ENCODE peak calls at places on chromosomes 13 and 19, in nine cellular contexts. One of them, this sample, is unnamed. For H3K4me1, the result is how much of the 10 kb centered on the place peaks cover.

GRCh38 chr13:25848822-25849740 is 202.7 kb downstream of the SHISA2 start:
- DNase-seq in CD8-positive, alpha-beta T cell: no peak
- DNase-seq in SK-N-SH: no peak
- DNase-seq in H1: no peak
- DNase-seq in heart left ventricle: no peak
- DNase-seq in spleen: no peak
- DNase-seq in body of pancreas: no peak
- DNase-seq in lower lobe of right lung: no peak
- DNase-seq in HepG2: no peak
- DNase-seq in this sample: no peak

GRCh38 chr13:46630419-46631183 is 77.6 kb downstream of the LRCH1 start:
- DNase-seq in CD8-positive, alpha-beta T cell: no peak
- DNase-seq in body of pancreas: no peak
- DNase-seq in H1: no peak
- DNase-seq in spleen: no peak
- DNase-seq in lower lobe of right lung: no peak
- DNase-seq in heart left ventricle: no peak
- DNase-seq in HepG2: no peak
- DNase-seq in SK-N-SH: peak
- DNase-seq in this sample: no peak

GRCh38 chr19:39339636-39340035 is 2.6 kb upstream of the SAMD4B start:
- DNase-seq in CD8-positive, alpha-beta T cell: no peak
- DNase-seq in lower lobe of right lung: no peak
- DNase-seq in SK-N-SH: no peak
- DNase-seq in HepG2: peak
- DNase-seq in spleen: no peak
- DNase-seq in body of pancreas: no peak
- DNase-seq in heart left ventricle: no peak
- DNase-seq in H1: no peak
- DNase-seq in this sample: no peak

GRCh38 chr13:35793823-35794222 is 317.3 kb upstream of the MAB21L1 start:
- DNase-seq in CD8-positive, alpha-beta T cell: no peak
- DNase-seq in H1: no peak
- DNase-seq in SK-N-SH: no peak
- DNase-seq in HepG2: no peak
- DNase-seq in lower lobe of right lung: no peak
- DNase-seq in body of pancreas: peak
- DNase-seq in heart left ventricle: no peak
- DNase-seq in spleen: no peak
- DNase-seq in this sample: no peak

GRCh38 chr19:17073869-17074627 is 1.2 kb downstream of the HAUS8 start:
- DNase-seq in spleen: peak
- DNase-seq in body of pancreas: no peak
- DNase-seq in CD8-positive, alpha-beta T cell: no peak
- DNase-seq in heart left ventricle: no peak
- DNase-seq in HepG2: no peak
- DNase-seq in SK-N-SH: no peak
- DNase-seq in H1: no peak
- DNase-seq in lower lobe of right lung: no peak
- DNase-seq in this sample: peak

GRCh38 chr19:51695702-51696315 is 2.7 kb downstream of the SPACA6 start:
- DNase-seq in lower lobe of right lung: no peak
- DNase-seq in CD8-positive, alpha-beta T cell: no peak
- DNase-seq in H1: no peak
- DNase-seq in body of pancreas: no peak
- DNase-seq in heart left ventricle: no peak
- DNase-seq in spleen: no peak
- DNase-seq in HepG2: no peak
- DNase-seq in SK-N-SH: peak
- DNase-seq in this sample: peak

GRCh38 chr13:39269004-39269403 is 230.7 kb downstream of the NHLRC3 start:
- DNase-seq in H1: no peak
- DNase-seq in HepG2: no peak
- DNase-seq in body of pancreas: no peak
- DNase-seq in CD8-positive, alpha-beta T cell: no peak
- DNase-seq in SK-N-SH: no peak
- DNase-seq in lower lobe of right lung: no peak
- DNase-seq in heart left ventricle: no peak
- DNase-seq in spleen: no peak
- DNase-seq in this sample: no peak

GRCh38 chr13:93673885-93674284 is 447.3 kb downstream of the GPC6 start:
- DNase-seq in heart left ventricle: no peak
- DNase-seq in HepG2: no peak
- DNase-seq in spleen: no peak
- DNase-seq in H1: no peak
- DNase-seq in CD8-positive, alpha-beta T cell: no peak
- DNase-seq in lower lobe of right lung: no peak
- DNase-seq in body of pancreas: no peak
- DNase-seq in SK-N-SH: peak
- DNase-seq in this sample: no peak

GRCh38 chr13:23516190-23516589 is 54.0 kb upstream of the TNFRSF19 start:
- DNase-seq in H1: no peak
- DNase-seq in SK-N-SH: no peak
- DNase-seq in HepG2: no peak
- DNase-seq in heart left ventricle: no peak
- DNase-seq in lower lobe of right lung: no peak
- DNase-seq in body of pancreas: no peak
- DNase-seq in CD8-positive, alpha-beta T cell: no peak
- DNase-seq in spleen: no peak
- DNase-seq in this sample: no peak

GRCh38 chr13:20136781-20137703 is 23.8 kb downstream of the GJA3 start:
- DNase-seq in H1: no peak
- DNase-seq in CD8-positive, alpha-beta T cell: peak
- DNase-seq in heart left ventricle: no peak
- DNase-seq in spleen: no peak
- DNase-seq in HepG2: peak
- DNase-seq in SK-N-SH: peak
- DNase-seq in body of pancreas: peak
- DNase-seq in lower lobe of right lung: no peak
- DNase-seq in this sample: no peak

GRCh38 chr13:46288570-46289259 is 77.0 kb downstream of the LRRC63 start:
- DNase-seq in spleen: no peak
- DNase-seq in CD8-positive, alpha-beta T cell: no peak
- DNase-seq in HepG2: peak
- DNase-seq in lower lobe of right lung: no peak
- DNase-seq in heart left ventricle: no peak
- DNase-seq in H1: no peak
- DNase-seq in SK-N-SH: peak
- DNase-seq in body of pancreas: no peak
- DNase-seq in this sample: no peak

GRCh38 chr19:17332677-17333581 is 1.7 kb downstream of the ANO8 start:
- DNase-seq in HepG2: peak
- DNase-seq in lower lobe of right lung: no peak
- DNase-seq in heart left ventricle: no peak
- DNase-seq in SK-N-SH: peak
- DNase-seq in spleen: peak
- DNase-seq in H1: peak
- DNase-seq in CD8-positive, alpha-beta T cell: no peak
- DNase-seq in body of pancreas: peak
- DNase-seq in this sample: peak

GRCh38 chr13:65656740-65657329 is 1573.3 kb downstream of the PCDH9 start:
- DNase-seq in HepG2: no peak
- DNase-seq in body of pancreas: no peak
- DNase-seq in heart left ventricle: no peak
- DNase-seq in CD8-positive, alpha-beta T cell: no peak
- DNase-seq in lower lobe of right lung: no peak
- DNase-seq in spleen: no peak
- DNase-seq in H1: no peak
- DNase-seq in SK-N-SH: no peak
- DNase-seq in this sample: no peak

GRCh38 chr13:110396913-110397379 is 89.9 kb downstream of the COL4A2 start:
- DNase-seq in spleen: no peak
- DNase-seq in body of pancreas: peak
- DNase-seq in HepG2: no peak
- DNase-seq in heart left ventricle: peak
- DNase-seq in SK-N-SH: no peak
- DNase-seq in lower lobe of right lung: no peak
- DNase-seq in CD8-positive, alpha-beta T cell: no peak
- DNase-seq in H1: no peak
- DNase-seq in this sample: peak

GRCh38 chr13:110393761-110394160 is 86.7 kb downstream of the COL4A2 start:
- DNase-seq in CD8-positive, alpha-beta T cell: no peak
- DNase-seq in spleen: no peak
- DNase-seq in H1: no peak
- DNase-seq in body of pancreas: no peak
- DNase-seq in HepG2: no peak
- DNase-seq in lower lobe of right lung: no peak
- DNase-seq in heart left ventricle: no peak
- DNase-seq in SK-N-SH: no peak
- DNase-seq in this sample: no peak

GRCh38 chr13:110392510-110393233 is 85.6 kb downstream of the COL4A2 start:
- DNase-seq in heart left ventricle: no peak
- DNase-seq in SK-N-SH: peak
- DNase-seq in spleen: no peak
- DNase-seq in body of pancreas: no peak
- DNase-seq in lower lobe of right lung: no peak
- DNase-seq in H1: no peak
- DNase-seq in HepG2: no peak
- DNase-seq in CD8-positive, alpha-beta T cell: no peak
- DNase-seq in this sample: no peak

GRCh38 chr13:110396476-110396875 is 89.4 kb downstream of the COL4A2 start:
- DNase-seq in spleen: no peak
- DNase-seq in SK-N-SH: no peak
- DNase-seq in HepG2: no peak
- DNase-seq in heart left ventricle: no peak
- DNase-seq in CD8-positive, alpha-beta T cell: no peak
- DNase-seq in H1: no peak
- DNase-seq in lower lobe of right lung: no peak
- DNase-seq in body of pancreas: no peak
- DNase-seq in this sample: no peak

DNA sequence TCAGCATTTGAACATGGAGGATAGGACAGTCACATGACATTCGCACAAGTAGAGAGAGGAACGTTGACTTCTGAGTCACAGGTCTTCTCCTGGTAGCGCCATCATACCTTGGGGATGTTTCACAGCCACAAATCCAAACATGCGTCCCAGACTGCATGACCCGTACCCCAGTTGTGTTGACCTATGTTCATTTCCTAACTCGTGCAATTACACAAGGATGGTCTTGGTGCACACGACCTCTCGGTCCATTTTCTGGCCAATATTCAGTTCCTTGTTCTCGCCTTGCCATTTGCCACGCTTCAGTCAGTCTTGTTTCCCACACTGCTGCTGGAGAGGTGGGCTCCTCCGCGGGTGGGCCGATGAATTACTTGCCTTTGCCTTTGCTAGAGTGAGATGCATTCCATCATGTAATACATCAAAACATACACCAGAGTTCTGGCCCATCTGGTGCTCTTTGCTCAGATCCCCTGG is 87.3 kb downstream of the COL4A2 start:
- DNase-seq in H1: no peak
- DNase-seq in HepG2: no peak
- DNase-seq in CD8-positive, alpha-beta T cell: no peak
- DNase-seq in body of pancreas: no peak
- DNase-seq in heart left ventricle: no peak
- DNase-seq in lower lobe of right lung: no peak
- DNase-seq in spleen: no peak
- DNase-seq in SK-N-SH: no peak
- DNase-seq in this sample: no peak
- H3K4me1 ChIP-seq in H1: under half
- H3K4me1 ChIP-seq in HepG2: under half
- H3K4me1 ChIP-seq in CD8-positive, alpha-beta T cell: under half
- H3K4me1 ChIP-seq in body of pancreas: under half
- H3K4me1 ChIP-seq in heart left ventricle: under half
- H3K4me1 ChIP-seq in lower lobe of right lung: under half
- H3K4me1 ChIP-seq in spleen: under half
- H3K4me1 ChIP-seq in SK-N-SH: under half
- H3K4me1 ChIP-seq in this sample: under half

DNA sequence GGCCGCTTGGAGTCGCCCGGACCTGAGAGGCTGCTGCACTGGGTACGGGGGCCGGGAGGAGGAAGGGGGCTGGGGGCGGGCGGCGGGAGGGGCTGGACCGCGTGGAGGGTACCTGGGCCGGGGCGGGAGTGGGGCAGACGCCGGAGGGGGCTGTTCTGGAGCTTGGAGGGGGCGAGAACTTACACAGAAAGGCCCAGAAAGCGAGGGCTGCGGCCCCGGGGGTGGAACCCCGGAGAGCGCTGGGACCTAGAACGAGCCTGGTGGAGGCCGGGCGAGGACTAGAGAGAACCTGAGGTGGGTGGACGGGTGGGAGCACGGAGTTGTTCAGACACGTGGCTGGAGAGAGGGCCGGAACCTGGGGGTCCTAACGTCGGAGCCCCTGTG is 276 bp downstream of the ZNF581 start:
- DNase-seq in H1: no peak
- DNase-seq in heart left ventricle: no peak
- DNase-seq in lower lobe of right lung: peak
- DNase-seq in SK-N-SH: no peak
- DNase-seq in spleen: no peak
- DNase-seq in CD8-positive, alpha-beta T cell: no peak
- DNase-seq in HepG2: no peak
- DNase-seq in body of pancreas: no peak
- DNase-seq in this sample: no peak
- H3K27ac ChIP-seq in H1: peak
- H3K27ac ChIP-seq in heart left ventricle: peak
- H3K27ac ChIP-seq in lower lobe of right lung: peak
- H3K27ac ChIP-seq in SK-N-SH: peak
- H3K27ac ChIP-seq in spleen: peak
- H3K27ac ChIP-seq in CD8-positive, alpha-beta T cell: peak
- H3K27ac ChIP-seq in HepG2: peak
- H3K27ac ChIP-seq in body of pancreas: peak
- H3K27ac ChIP-seq in this sample: peak

DNA sequence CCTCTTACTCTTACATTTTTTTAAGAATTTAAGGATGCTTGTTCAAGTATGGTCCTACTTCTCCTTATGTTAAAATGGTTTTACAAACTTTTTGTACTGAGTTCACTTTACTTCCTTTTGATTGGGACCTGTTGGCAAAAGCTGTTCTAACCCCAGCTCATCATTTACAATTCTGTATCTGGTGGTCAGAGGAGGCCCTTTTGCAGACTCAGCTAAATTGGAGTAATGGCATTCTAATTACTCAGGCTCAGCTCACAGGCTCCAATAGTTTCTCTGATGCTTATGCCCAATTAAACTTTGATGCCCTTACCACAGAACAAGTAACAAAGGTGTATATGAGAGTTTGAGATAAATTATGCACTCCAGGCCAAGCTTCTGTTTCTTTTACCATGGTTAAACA is 1632.0 kb downstream of the UQCRFS1 start:
- DNase-seq in SK-N-SH: no peak
- DNase-seq in H1: no peak
- DNase-seq in heart left ventricle: no peak
- DNase-seq in CD8-positive, alpha-beta T cell: no peak
- DNase-seq in body of pancreas: no peak
- DNase-seq in spleen: no peak
- DNase-seq in lower lobe of right lung: no peak
- DNase-seq in HepG2: no peak
- DNase-seq in this sample: no peak
- TF ChIP-seq CTCF in SK-N-SH: no peak
- TF ChIP-seq CTCF in H1: no peak
- TF ChIP-seq CTCF in heart left ventricle: no peak
- TF ChIP-seq CTCF in CD8-positive, alpha-beta T cell: no peak
- TF ChIP-seq CTCF in body of pancreas: no peak
- TF ChIP-seq CTCF in spleen: no peak
- TF ChIP-seq CTCF in lower lobe of right lung: no peak
- TF ChIP-seq CTCF in HepG2: no peak
- TF ChIP-seq CTCF in this sample: no peak

DNA sequence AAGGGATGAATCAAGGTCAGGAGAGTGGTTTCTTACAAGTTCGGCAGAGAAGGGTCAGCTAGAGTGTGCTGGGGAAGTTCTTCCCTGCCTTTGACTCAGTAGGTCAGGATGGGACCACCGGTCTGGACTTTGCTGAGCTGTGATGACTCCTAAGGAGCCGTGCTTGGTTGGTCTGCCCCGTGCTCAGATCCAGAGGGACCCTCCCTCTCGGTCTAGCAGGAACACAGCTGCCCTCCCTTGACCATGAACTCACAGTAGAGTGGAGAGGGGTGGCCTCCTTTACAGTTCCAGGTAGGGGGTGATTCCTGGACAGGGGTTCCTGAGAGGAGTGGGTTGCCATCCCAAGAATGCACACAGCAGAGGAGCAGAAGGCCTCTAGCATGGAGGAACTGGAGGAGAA is 4.3 kb downstream of the RPS19 start:
- DNase-seq in heart left ventricle: no peak
- DNase-seq in lower lobe of right lung: peak
- DNase-seq in spleen: no peak
- DNase-seq in H1: no peak
- DNase-seq in SK-N-SH: no peak
- DNase-seq in CD8-positive, alpha-beta T cell: no peak
- DNase-seq in HepG2: no peak
- DNase-seq in body of pancreas: no peak
- DNase-seq in this sample: no peak
- H3K4me1 ChIP-seq in heart left ventricle: under half
- H3K4me1 ChIP-seq in lower lobe of right lung: half or more
- H3K4me1 ChIP-seq in spleen: half or more
- H3K4me1 ChIP-seq in H1: under half
- H3K4me1 ChIP-seq in SK-N-SH: under half
- H3K4me1 ChIP-seq in CD8-positive, alpha-beta T cell: half or more
- H3K4me1 ChIP-seq in HepG2: half or more
- H3K4me1 ChIP-seq in body of pancreas: half or more
- H3K4me1 ChIP-seq in this sample: under half